ENCODE peak calls at places on chromosome 3, in four cellular contexts. A is transverse colon, Z is H9, P is AG04450. O is an unnamed sample. For H3K27me3, the result is how much of the 10 kb centered on the place peaks cover.

GRCh38 chr3:127167315-127168043 is 25.5 kb upstream of the PRR23E start:
- DNase-seq in A (no peak), P (no peak), Z (no peak), O (no peak)

GRCh38 chr3:120528163-120528562 is 68.0 kb upstream of the NDUFB4 start:
- DNase-seq in A (no peak), P (no peak), Z (no peak), O (no peak)

GRCh38 chr3:117633207-117633606 is 923.6 kb downstream of the TUSC7 start:
- DNase-seq in P (no peak), A (no peak), Z (no peak), O (no peak)

GRCh38 chr3:37155782-37156181 is 18.6 kb downstream of the LRRFIP2 start:
- DNase-seq in P (no peak), Z (no peak), A (no peak), O (no peak)

GRCh38 chr3:128413003-128413370 is 53.7 kb downstream of the DNAJB8 start:
- DNase-seq in Z (peak), P (no peak), A (no peak), O (no peak)

GRCh38 chr3:64084640-64085039 is 61.3 kb upstream of the PSMD6 start:
- DNase-seq in A (no peak), P (peak), Z (no peak), O (no peak)

GRCh38 chr3:179760944-179761343 is 108.1 kb downstream of the USP13 start:
- DNase-seq in Z (no peak), A (no peak), P (peak), O (no peak)

GRCh38 chr3:81947359-81947758 is 185.9 kb upstream of the GBE1 start:
- DNase-seq in Z (no peak), P (no peak), A (no peak), O (no peak)

GRCh38 chr3:151766454-151766853 is 32.7 kb downstream of the AADACL2 start:
- DNase-seq in Z (no peak), A (no peak), P (no peak), O (peak)

GRCh38 chr3:34863485-34863884 is 775.8 kb upstream of the ARPP21 start:
- DNase-seq in P (no peak), Z (no peak), A (no peak), O (no peak)

GRCh38 chr3:54761661-54762060 is 166.2 kb downstream of the LRTM1 start:
- DNase-seq in A (no peak), Z (no peak), P (no peak), O (no peak)

GRCh38 chr3:64911138-64911537 is 223.3 kb upstream of the ADAMTS9 start:
- DNase-seq in Z (no peak), P (no peak), A (no peak), O (no peak)

GRCh38 chr3:168865022-168865551 is 769.4 kb upstream of the GOLIM4 start:
- DNase-seq in P (no peak), A (no peak), Z (no peak), O (peak)

GRCh38 chr3:73270839-73271483 is 209.5 kb downstream of the EBLN2 start:
- DNase-seq in P (no peak), Z (no peak), A (no peak), O (peak)

GRCh38 chr3:140424211-140424610 is 253.7 kb upstream of the TRIM42 start:
- DNase-seq in P (no peak), Z (no peak), A (no peak), O (no peak)

GRCh38 chr3:8529738-8530525 is 28.3 kb downstream of the LMCD1 start:
- DNase-seq in Z (no peak), P (no peak), A (no peak), O (no peak)

GRCh38 chr3:128760027-128760426 is 34.0 kb downstream of the RAB7A start:
- DNase-seq in A (no peak), Z (no peak), P (no peak), O (no peak)

GRCh38 chr3:159169828-159170227 is 368.0 kb downstream of the MFSD1 start:
- DNase-seq in Z (no peak), A (no peak), P (peak), O (peak)

GRCh38 chr3:14200841-14201240 is 22.2 kb downstream of the LSM3 start:
- DNase-seq in Z (no peak), A (no peak), P (no peak), O (no peak)

GRCh38 chr3:44867421-44868111 is 5.9 kb downstream of the TMEM42 start:
- DNase-seq in A (no peak), Z (no peak), P (no peak), O (no peak)

GRCh38 chr3:194042947-194043346 is 93.0 kb upstream of the HES1 start:
- DNase-seq in A (no peak), P (peak), Z (no peak), O (no peak)

GRCh38 chr3:115330406-115330805 is 183.3 kb upstream of the ZBTB20 start:
- DNase-seq in Z (no peak), P (no peak), A (no peak), O (no peak)

GRCh38 chr3:87270908-87271727 is 5.3 kb downstream of the POU1F1 start:
- DNase-seq in P (no peak), A (no peak), Z (no peak), O (no peak)

GRCh38 chr3:61631108-61631769 is 69.9 kb downstream of the PTPRG start:
- DNase-seq in Z (no peak), P (no peak), A (no peak), O (no peak)

GRCh38 chr3:197295871-197296270 is 2.5 kb downstream of the DLG1 start:
- DNase-seq in P (no peak), A (no peak), Z (no peak), O (no peak)

GRCh38 chr3:141796436-141797166 is 33.4 kb downstream of the GRK7 start:
- DNase-seq in Z (no peak), P (no peak), A (peak), O (peak)

GRCh38 chr3:141094851-141095545 is 43.9 kb downstream of the SPSB4 start:
- DNase-seq in P (no peak), A (peak), Z (no peak), O (no peak)

GRCh38 chr3:52794612-52795099 is at the start of gene ITIH3:
- DNase-seq in P (no peak), A (no peak), Z (no peak), O (peak)

GRCh38 chr3:155664922-155665695 is 79.8 kb downstream of the PLCH1 start:
- DNase-seq in A (peak), Z (no peak), P (peak), O (no peak)

GRCh38 chr3:71881041-71881440 is 96.1 kb upstream of the PROK2 start:
- DNase-seq in P (no peak), A (no peak), Z (no peak), O (no peak)

GRCh38 chr3:46852329-46852720 is 10.9 kb downstream of the MYL3 start:
- DNase-seq in P (no peak), A (no peak), Z (no peak), O (no peak)

GRCh38 chr3:196596355-196596754 is 27.9 kb downstream of the FBXO45 start:
- DNase-seq in Z (no peak), A (no peak), P (no peak), O (peak)

GRCh38 chr3:134369861-134370596 is 4.2 kb downstream of the AMOTL2 start:
- DNase-seq in A (no peak), P (no peak), Z (peak), O (no peak)

GRCh38 chr3:67923796-67924195 is 269.4 kb upstream of the SUCLG2 start:
- DNase-seq in P (no peak), A (no peak), Z (no peak), O (no peak)

GRCh38 chr3:46100812-46101211 is 73.5 kb upstream of the XCR1 start:
- DNase-seq in Z (no peak), P (no peak), A (no peak), O (no peak)

GRCh38 chr3:82054849-82055248 is 293.4 kb upstream of the GBE1 start:
- DNase-seq in P (no peak), Z (no peak), A (no peak), O (no peak)

GRCh38 chr3:66904816-66905543 is 93.1 kb upstream of the KBTBD8 start:
- DNase-seq in A (no peak), P (no peak), Z (no peak), O (peak)

GRCh38 chr3:125121246-125122010 is 65.6 kb upstream of the HEG1 start:
- DNase-seq in Z (no peak), A (no peak), P (no peak), O (no peak)

GRCh38 chr3:125118600-125118999 is 62.8 kb upstream of the HEG1 start:
- DNase-seq in Z (no peak), A (no peak), P (no peak), O (no peak)

GRCh38 chr3:125117631-125118191 is 61.9 kb upstream of the HEG1 start:
- DNase-seq in A (no peak), P (no peak), Z (no peak), O (no peak)

GRCh38 chr3:125119752-125120369 is 64.1 kb upstream of the HEG1 start:
- DNase-seq in Z (no peak), A (no peak), P (no peak), O (no peak)

DNA sequence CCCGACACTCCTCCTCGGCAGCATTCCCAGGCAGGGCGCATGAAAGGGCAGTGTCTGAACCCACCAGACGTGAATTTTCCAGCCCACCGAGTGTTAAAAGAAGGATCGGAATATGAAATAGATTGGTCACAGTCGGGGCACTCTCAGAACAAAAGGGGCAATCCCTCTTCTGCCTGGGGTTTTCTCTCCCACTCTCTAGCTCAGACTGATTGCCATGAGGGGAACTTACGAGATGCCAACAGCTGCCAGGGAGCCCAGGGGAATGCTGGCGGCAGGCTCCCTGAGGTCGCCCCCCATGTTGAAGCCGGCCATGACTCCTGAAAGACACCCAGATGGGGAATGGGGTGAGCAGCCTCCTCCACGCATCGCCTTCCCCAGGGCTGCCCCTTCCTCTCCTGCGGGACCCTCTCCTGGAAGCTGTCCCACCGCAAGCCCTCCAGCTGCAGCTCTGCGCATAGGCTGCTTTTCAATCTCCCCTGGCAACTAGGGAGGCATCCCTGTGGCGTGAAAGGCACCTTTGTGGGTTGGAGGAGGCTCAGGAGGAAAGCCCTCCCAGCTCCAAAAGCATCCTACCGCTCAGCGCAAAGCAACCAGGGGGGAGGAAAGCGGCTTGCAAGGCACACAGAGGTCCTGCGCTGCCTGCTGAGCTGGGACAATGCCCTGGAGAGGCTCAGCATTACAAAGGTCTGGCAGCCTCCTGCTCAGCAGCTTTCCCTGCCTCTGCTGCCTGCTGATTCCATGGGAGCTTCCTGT is 64.7 kb upstream of the HEG1 start:
- DNase-seq in P (no peak), A (no peak), Z (peak), O (no peak)
- H3K27me3 ChIP-seq in P (under half), A (under half), Z (under half), O (under half)

DNA sequence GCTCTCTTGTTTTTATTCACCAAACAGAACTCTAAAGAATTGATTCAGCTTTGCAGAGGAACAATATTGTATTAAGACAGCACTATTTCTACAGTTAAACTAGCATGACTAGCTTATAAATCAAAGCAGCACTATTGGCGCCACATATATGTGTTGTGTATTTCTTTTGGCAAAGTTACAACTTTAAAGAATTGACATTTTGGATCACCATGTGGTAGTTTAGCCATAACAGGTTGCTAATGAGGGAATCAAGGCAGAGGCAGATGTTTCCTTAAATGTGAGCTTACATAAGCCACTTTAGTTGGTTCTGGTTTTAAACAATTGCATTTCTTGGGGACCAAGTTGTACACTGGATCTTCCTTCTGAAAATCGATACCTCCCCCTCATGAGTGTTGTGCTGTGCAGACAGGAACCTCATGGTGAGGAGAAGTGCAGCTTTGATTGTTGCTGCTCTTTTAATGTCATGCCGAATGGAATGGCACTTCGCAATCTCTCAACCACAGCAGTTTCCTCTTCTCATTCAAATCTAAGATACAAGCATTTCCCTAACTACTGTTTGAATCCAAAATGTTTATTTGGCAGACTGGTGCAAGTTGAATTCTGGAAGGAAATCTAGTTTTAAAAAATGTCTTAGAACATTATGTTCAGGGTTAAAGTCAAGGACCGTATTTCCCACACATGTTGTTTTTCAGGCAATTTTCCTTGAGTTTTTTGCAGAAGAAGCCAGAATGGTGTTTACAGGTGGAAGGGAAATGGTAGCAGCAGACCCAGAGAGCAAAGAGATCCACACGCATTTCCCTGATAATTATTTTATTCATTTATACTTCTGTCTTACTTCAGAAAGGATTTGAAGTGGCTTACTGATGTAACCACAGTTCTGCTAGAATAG is 151.3 kb downstream of the MYRIP start:
- DNase-seq in P (no peak), Z (no peak), A (no peak), O (peak)
- H3K27ac ChIP-seq in P (no peak), Z (no peak), A (no peak), O (no peak)

GRCh38 chr3:32819086-32819450 is 1.3 kb downstream of the TRIM71 start:
- DNase-seq in P (no peak), Z (no peak), A (no peak), O (no peak)

GRCh38 chr3:32817561-32818430 is at the start of gene TRIM71:
- DNase-seq in Z (no peak), A (no peak), P (no peak), O (peak)

GRCh38 chr3:32817195-32817560 is 619 bp upstream of the TRIM71 start:
- DNase-seq in A (no peak), Z (no peak), P (no peak), O (no peak)

GRCh38 chr3:32819581-32820348 is 2.0 kb downstream of the TRIM71 start:
- DNase-seq in Z (no peak), P (no peak), A (no peak), O (peak)

GRCh38 chr3:32818431-32819085 is 761 bp downstream of the TRIM71 start:
- DNase-seq in P (no peak), Z (no peak), A (no peak), O (no peak)
- H3K27me3 ChIP-seq in P (half or more), Z (under half), A (half or more), O (under half)

GRCh38 chr3:17979248-17979647 is 236.8 kb upstream of the TBC1D5 start:
- DNase-seq in A (peak), Z (no peak), P (no peak), O (peak)
- H3K27ac ChIP-seq in A (no peak), Z (no peak), P (no peak), O (no peak)

DNA sequence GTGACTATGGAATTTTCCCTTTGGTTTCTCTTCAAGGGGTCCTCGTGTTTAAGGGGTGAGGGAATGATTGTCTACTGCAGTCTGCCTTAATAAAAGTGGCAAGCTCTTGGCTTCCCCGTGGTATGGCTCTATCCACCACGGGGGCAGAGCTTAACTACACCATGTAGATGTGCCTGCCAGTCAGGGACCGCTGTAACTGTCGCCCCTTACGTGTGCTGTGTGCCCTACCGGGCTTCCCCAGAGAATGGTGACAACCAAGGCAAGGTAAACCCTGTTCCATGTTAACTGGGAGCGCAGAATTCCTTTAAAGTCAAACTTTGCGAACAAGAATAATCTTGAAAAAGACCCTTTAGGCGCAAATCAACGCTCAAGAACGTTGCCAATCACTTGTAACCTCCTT is 966 bp upstream of the C3orf80 start:
- DNase-seq in Z (peak), A (no peak), P (no peak), O (no peak)
- H3K27me3 ChIP-seq in Z (under half), A (under half), P (half or more), O (under half)